ENCODE peak calls at places on chromosomes 7 and 10, in four cellular contexts. One of them, this sample, is unnamed.

GRCh38 chr7:114051871-114052324 is 133.1 kb upstream of the PPP1R3A start:
- DNase-seq in GM10248: peak; percentile 23
- DNase-seq in H54: no peak
- DNase-seq in KG1: peak; percentile 7
- DNase-seq in this sample: no peak

GRCh38 chr10:127013251-127013656 is 108.0 kb downstream of the DOCK1 start:
- DNase-seq in GM10248: no peak
- DNase-seq in KG1: no peak
- DNase-seq in H54: no peak
- DNase-seq in this sample: peak; percentile 59

GRCh38 chr10:33746878-33747277 is 412.4 kb upstream of the NRP1 start:
- DNase-seq in KG1: no peak
- DNase-seq in H54: no peak
- DNase-seq in GM10248: no peak
- DNase-seq in this sample: no peak

GRCh38 chr7:116211006-116211912 is 920 bp downstream of the TES start:
- DNase-seq in GM10248: peak; percentile 59
- DNase-seq in KG1: no peak
- DNase-seq in H54: peak; percentile 90
- DNase-seq in this sample: peak; percentile 88

GRCh38 chr10:51838506-51838905 is 139.1 kb upstream of the CSTF2T start:
- DNase-seq in KG1: no peak
- DNase-seq in GM10248: no peak
- DNase-seq in H54: no peak
- DNase-seq in this sample: no peak

GRCh38 chr10:103441206-103441605 is 11.0 kb downstream of the CALHM2 start:
- DNase-seq in GM10248: no peak
- DNase-seq in KG1: no peak
- DNase-seq in H54: no peak
- DNase-seq in this sample: no peak

GRCh38 chr10:28595618-28596017 is 62.7 kb downstream of the WAC start:
- DNase-seq in GM10248: no peak
- DNase-seq in H54: no peak
- DNase-seq in KG1: no peak
- DNase-seq in this sample: no peak

GRCh38 chr10:128568979-128569378 is 442.8 kb upstream of the MKI67 start:
- DNase-seq in H54: no peak
- DNase-seq in KG1: no peak
- DNase-seq in GM10248: no peak
- DNase-seq in this sample: no peak

GRCh38 chr10:49168821-49169495 is 19.2 kb downstream of the TMEM273 start:
- DNase-seq in H54: no peak
- DNase-seq in KG1: no peak
- DNase-seq in GM10248: no peak
- DNase-seq in this sample: no peak

GRCh38 chr7:32001948-32002347 is 68.3 kb downstream of the PDE1C start:
- DNase-seq in GM10248: no peak
- DNase-seq in H54: no peak
- DNase-seq in KG1: no peak
- DNase-seq in this sample: no peak

GRCh38 chr10:118522791-118523498 is 72.5 kb downstream of the PRLHR start:
- DNase-seq in GM10248: no peak
- DNase-seq in H54: peak; percentile 21
- DNase-seq in KG1: no peak
- DNase-seq in this sample: no peak

GRCh38 chr10:77139145-77139692 is 498.4 kb downstream of the KCNMA1 start:
- DNase-seq in H54: no peak
- DNase-seq in KG1: no peak
- DNase-seq in GM10248: no peak
- DNase-seq in this sample: no peak

GRCh38 chr7:122790558-122790957 is 87.8 kb upstream of the RNF148 start:
- DNase-seq in H54: no peak
- DNase-seq in GM10248: no peak
- DNase-seq in KG1: no peak
- DNase-seq in this sample: no peak